ENCODE peak calls at places on chromosomes 3 and 15, in five cellular contexts. N is right lobe of liver, V is K562, W is HCT116, E is prostate gland. J is an unnamed sample.

GRCh38 chr3:173785004-173785403 is 387.5 kb downstream of the NLGN1 start:
- DNase-seq in N (no peak), V (no peak), W (no peak), E (no peak), J (no peak)

GRCh38 chr3:50627407-50628051 is 10.6 kb downstream of the MAPKAPK3 start:
- DNase-seq in N (no peak), V (peak; percentile 25), W (peak; percentile 88), E (no peak), J (peak; percentile 99)

GRCh38 chr3:41320953-41321641 is 121.8 kb downstream of the CTNNB1 start:
- DNase-seq in N (no peak), V (no peak), W (no peak), E (no peak), J (no peak)

GRCh38 chr3:194466761-194467356 is 19.9 kb downstream of the ATP13A3 start:
- DNase-seq in N (no peak), V (no peak), W (no peak), E (no peak), J (no peak)

GRCh38 chr15:100438570-100438969 is 90.2 kb downstream of the CERS3 start:
- DNase-seq in N (peak; percentile 56), V (no peak), W (no peak), E (peak; percentile 56), J (peak; percentile 26)

GRCh38 chr3:190132376-190132775 is 11.7 kb upstream of the P3H2 start:
- DNase-seq in N (no peak), V (no peak), W (no peak), E (no peak), J (no peak)

GRCh38 chr3:185318136-185318535 is 44.8 kb upstream of the MAP3K13 start:
- DNase-seq in N (no peak), V (no peak), W (no peak), E (no peak), J (no peak)

GRCh38 chr15:83436513-83437158 is 10.5 kb upstream of the SH3GL3 start:
- DNase-seq in N (no peak), V (peak; percentile 22), W (peak; percentile 33), E (peak; percentile 7), J (no peak)

GRCh38 chr3:108036401-108036800 is 54.4 kb downstream of the CD47 start:
- DNase-seq in N (no peak), V (no peak), W (no peak), E (no peak), J (no peak)

GRCh38 chr3:85567074-85567676 is 608.4 kb downstream of the CADM2 start:
- DNase-seq in N (peak; percentile 30), V (peak; percentile 41), W (no peak), E (no peak), J (no peak)

GRCh38 chr3:188212308-188212969 is 58.5 kb downstream of the LPP start:
- DNase-seq in N (no peak), V (no peak), W (no peak), E (no peak), J (no peak)

GRCh38 chr3:46566040-46566631 is at the start of gene LRRC2:
- DNase-seq in N (peak; percentile 68), V (no peak), W (no peak), E (no peak), J (peak; percentile 92)

GRCh38 chr3:149933858-149934257 is 36.8 kb downstream of the PFN2 start:
- DNase-seq in N (no peak), V (no peak), W (no peak), E (no peak), J (no peak)

GRCh38 chr3:169308654-169309325 is 354.7 kb downstream of the MECOM start:
- DNase-seq in N (no peak), V (no peak), W (no peak), E (no peak), J (no peak)

GRCh38 chr3:169085827-169086226 is 577.7 kb downstream of the MECOM start:
- DNase-seq in N (no peak), V (no peak), W (no peak), E (peak; percentile 58), J (no peak)

GRCh38 chr3:172646439-172647015 is 64.3 kb downstream of the NCEH1 start:
- DNase-seq in N (no peak), V (no peak), W (no peak), E (peak; percentile 42), J (no peak)

GRCh38 chr3:30682434-30683155 is 76.2 kb downstream of the TGFBR2 start:
- DNase-seq in N (no peak), V (no peak), W (no peak), E (no peak), J (no peak)

GRCh38 chr3:106167728-106168127 is 298.9 kb upstream of the CBLB start:
- DNase-seq in N (no peak), V (no peak), W (no peak), E (no peak), J (no peak)

GRCh38 chr3:141288331-141288990 is 56.8 kb downstream of the PXYLP1 start:
- DNase-seq in N (no peak), V (no peak), W (no peak), E (no peak), J (no peak)

GRCh38 chr15:99167640-99168039 is 62.8 kb downstream of the SYNM start:
- DNase-seq in N (no peak), V (no peak), W (no peak), E (no peak), J (no peak)

GRCh38 chr3:17302170-17302569 is 417.4 kb downstream of the PLCL2 start:
- DNase-seq in N (no peak), V (no peak), W (no peak), E (no peak), J (no peak)

GRCh38 chr3:53109822-53110771 is 20.1 kb downstream of the RFT1 start:
- DNase-seq in N (peak; percentile 42), V (peak; percentile 46), W (peak; percentile 19), E (peak; percentile 61), J (no peak)

GRCh38 chr3:135229018-135229495 is 434.0 kb downstream of the EPHB1 start:
- DNase-seq in N (no peak), V (no peak), W (no peak), E (no peak), J (peak; percentile 83)

GRCh38 chr3:44395714-44396113 is 57.1 kb downstream of the TCAIM start:
- DNase-seq in N (no peak), V (no peak), W (no peak), E (no peak), J (no peak)

GRCh38 chr3:62036726-62037125 is 336.6 kb downstream of the FEZF2 start:
- DNase-seq in N (no peak), V (no peak), W (no peak), E (no peak), J (no peak)

GRCh38 chr3:66153471-66153870 is 67.3 kb upstream of the SLC25A26 start:
- DNase-seq in N (no peak), V (no peak), W (no peak), E (no peak), J (no peak)

GRCh38 chr3:31531465-31531991 is 1.2 kb upstream of the STT3B start:
- DNase-seq in N (no peak), V (peak; percentile 25), W (no peak), E (no peak), J (no peak)

GRCh38 chr3:46271910-46272309 is 29.6 kb downstream of the CCR3 start:
- DNase-seq in N (no peak), V (no peak), W (no peak), E (no peak), J (no peak)

DNA sequence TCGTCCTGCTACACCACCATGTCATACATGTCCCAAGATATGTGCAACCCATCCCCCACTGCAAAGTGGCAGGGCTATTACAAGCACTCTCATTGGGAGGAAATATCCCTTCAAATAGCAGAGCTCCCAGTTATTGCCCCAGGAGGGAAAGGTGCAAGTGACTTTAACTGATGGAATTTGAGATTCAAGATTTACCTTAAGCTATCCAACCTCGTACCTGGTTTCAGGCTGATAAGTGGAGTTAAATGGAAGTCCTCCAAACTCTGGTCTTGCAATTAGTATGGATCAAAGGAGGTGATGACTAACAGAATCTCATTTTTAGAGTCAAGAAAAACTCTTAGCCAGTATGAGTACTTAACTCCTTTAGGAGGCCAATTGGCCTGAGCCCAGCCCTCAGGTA is 2.1 kb downstream of the SLCO2A1 start:
- DNase-seq in N (no peak), V (no peak), W (no peak), E (no peak), J (no peak)
- TF ChIP-seq POLR2A in N (no peak), V (no peak), W (no peak), E (no peak), J (no peak)

GRCh38 chr3:71152039-71152891 is 431.3 kb downstream of the FOXP1 start:
- DNase-seq in N (no peak), V (no peak), W (no peak), E (no peak), J (no peak)
- H3K27ac ChIP-seq in N (peak overlapping the region; percentile 55), V (no peak overlapping the region), W (no peak overlapping the region), E (no peak overlapping the region), J (no peak overlapping the region)

DNA sequence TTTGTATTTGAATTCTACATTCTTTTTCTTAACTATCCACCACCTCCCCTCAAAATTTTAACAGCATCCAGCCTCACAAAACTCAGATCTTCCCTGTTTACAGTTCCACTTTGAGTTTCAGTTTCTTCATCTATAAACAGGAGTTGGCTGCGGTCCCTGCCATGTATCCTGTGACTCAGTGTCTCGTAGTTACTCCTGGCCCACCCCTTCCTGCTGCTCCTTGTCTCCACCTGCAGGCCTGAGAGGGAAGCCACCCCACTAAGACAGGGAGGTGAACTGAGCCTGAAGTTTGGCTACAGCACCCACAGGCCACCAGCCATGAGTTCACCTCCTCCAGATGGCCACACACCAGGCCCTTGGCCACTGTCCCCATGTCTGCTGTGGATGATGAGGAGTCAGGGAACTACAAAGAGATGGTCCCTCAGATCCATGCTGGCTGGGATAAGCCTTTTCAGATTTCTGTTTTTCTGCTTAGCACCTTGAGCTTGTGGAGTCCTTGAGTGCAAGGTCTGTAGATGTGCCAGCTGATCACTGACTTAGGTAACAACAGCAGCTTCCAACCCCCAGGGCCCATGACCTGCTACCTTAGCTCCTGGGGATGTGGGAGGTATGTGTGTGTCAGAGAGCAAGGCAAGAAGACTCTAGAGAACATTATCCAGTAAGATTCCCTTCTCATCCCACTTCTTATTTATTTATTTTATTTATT is 37.5 kb downstream of the CD86 start:
- DNase-seq in N (peak; percentile 24), V (peak; percentile 18), W (peak; percentile 10), E (peak; percentile 11), J (no peak)
- H3K4me3 ChIP-seq in N (no peak overlapping the region), V (no peak overlapping the region), W (no peak overlapping the region), E (no peak overlapping the region), J (no peak overlapping the region)

GRCh38 chr15:89783861-89784685 is 7.9 kb downstream of the MESP2 start:
- DNase-seq in N (no peak), V (no peak), W (no peak), E (no peak), J (no peak)

GRCh38 chr15:89785771-89786135 is 9.6 kb downstream of the MESP2 start:
- DNase-seq in N (no peak), V (no peak), W (no peak), E (no peak), J (no peak)

GRCh38 chr15:89785064-89785770 is 9.1 kb downstream of the MESP2 start:
- DNase-seq in N (peak; percentile 65), V (no peak), W (no peak), E (no peak), J (no peak)

GRCh38 chr15:89783111-89783860 is 7.2 kb downstream of the MESP2 start:
- DNase-seq in N (no peak), V (peak; percentile 50), W (no peak), E (no peak), J (no peak)

DNA sequence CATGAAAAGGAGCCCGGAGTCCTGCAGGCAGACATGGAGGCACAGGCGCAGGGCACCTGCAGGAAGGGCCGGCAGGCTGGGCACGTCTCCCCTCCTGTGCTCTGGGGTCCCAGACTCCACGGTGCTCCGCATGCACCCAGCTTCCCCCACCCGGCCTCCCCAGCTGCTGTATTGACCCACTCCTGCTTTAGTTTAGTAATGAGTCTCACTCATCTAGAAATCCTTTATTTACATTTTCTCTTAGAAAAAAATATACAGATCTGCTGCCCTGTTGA is 8.5 kb downstream of the MESP2 start:
- DNase-seq in N (no peak), V (no peak), W (no peak), E (no peak), J (no peak)
- TF ChIP-seq POLR2A in N (no peak), V (no peak), W (no peak), E (no peak), J (no peak)